ENCODE peak calls at places on chromosomes 12 and 14, in eight cellular contexts. L, G, J, Z, N, E, R and B are unnamed samples. For H3K9me3, the result is how much of the 10 kb centered on the place peaks cover.

GRCh38 chr12:66354291-66354690 is 52.0 kb downstream of the HELB start:
- DNase-seq in N (peak), Z (no peak), E (no peak), R (no peak), L (no peak), J (no peak), G (no peak), B (no peak)

GRCh38 chr12:96120359-96121100 is 73.6 kb upstream of the ELK3 start:
- DNase-seq in R (no peak), Z (no peak), G (no peak), J (no peak), E (no peak), N (no peak), L (no peak), B (no peak)

GRCh38 chr14:53663709-53664108 is 292.9 kb downstream of the BMP4 start:
- DNase-seq in E (peak), G (no peak), Z (no peak), R (no peak), L (no peak), N (peak), J (peak), B (no peak)

GRCh38 chr14:35335388-35336092 is 43.4 kb downstream of the PSMA6 start:
- DNase-seq in G (no peak), R (no peak), E (peak), N (no peak), L (no peak), Z (peak), J (no peak), B (no peak)

GRCh38 chr12:68821357-68822188 is 13.6 kb downstream of the MDM2 start:
- DNase-seq in Z (no peak), N (no peak), G (no peak), E (no peak), R (no peak), J (no peak), L (no peak), B (no peak)

GRCh38 chr12:98885778-98886177 is 240.7 kb downstream of the APAF1 start:
- DNase-seq in R (no peak), Z (no peak), L (no peak), J (no peak), E (no peak), N (no peak), G (no peak), B (no peak)

GRCh38 chr12:11592484-11592883 is 57.0 kb upstream of the ETV6 start:
- DNase-seq in J (no peak), R (no peak), E (no peak), L (no peak), Z (no peak), N (no peak), G (no peak), B (no peak)

GRCh38 chr12:2183556-2184541 is 131.1 kb downstream of the CACNA1C start:
- DNase-seq in E (no peak), Z (no peak), J (no peak), G (no peak), L (no peak), N (peak), R (no peak), B (no peak)

GRCh38 chr12:1878695-1879094 is 39.8 kb downstream of the CACNA2D4 start:
- DNase-seq in G (no peak), J (peak), N (no peak), Z (no peak), R (no peak), L (no peak), E (no peak), B (no peak)

GRCh38 chr12:127054531-127054930 is 1212.4 kb upstream of the TMEM132C start:
- DNase-seq in L (no peak), R (no peak), J (no peak), E (no peak), G (no peak), N (no peak), Z (no peak), B (no peak)

GRCh38 chr12:131102493-131102931 is 148.8 kb downstream of the ADGRD1 start:
- DNase-seq in G (no peak), N (no peak), Z (no peak), J (peak), E (no peak), R (no peak), L (no peak), B (no peak)

GRCh38 chr12:131101703-131102492 is 148.2 kb downstream of the ADGRD1 start:
- DNase-seq in E (no peak), L (no peak), G (no peak), Z (no peak), N (no peak), R (no peak), J (peak), B (no peak)

GRCh38 chr12:131102991-131103609 is 149.4 kb downstream of the ADGRD1 start:
- DNase-seq in G (no peak), J (peak), R (no peak), Z (no peak), L (no peak), E (no peak), N (no peak), B (no peak)

GRCh38 chr12:131100031-131100674 is 146.4 kb downstream of the ADGRD1 start:
- DNase-seq in L (no peak), E (no peak), N (no peak), Z (no peak), J (peak), G (no peak), R (no peak), B (no peak)

GRCh38 chr12:131101006-131101405 is 147.3 kb downstream of the ADGRD1 start:
- DNase-seq in J (peak), L (no peak), N (no peak), Z (no peak), R (no peak), G (no peak), E (no peak), B (no peak)
- H3K9me3 ChIP-seq in J (under half), L (under half), N (under half), Z (under half), R (under half), G (under half), E (under half), B (under half)

DNA sequence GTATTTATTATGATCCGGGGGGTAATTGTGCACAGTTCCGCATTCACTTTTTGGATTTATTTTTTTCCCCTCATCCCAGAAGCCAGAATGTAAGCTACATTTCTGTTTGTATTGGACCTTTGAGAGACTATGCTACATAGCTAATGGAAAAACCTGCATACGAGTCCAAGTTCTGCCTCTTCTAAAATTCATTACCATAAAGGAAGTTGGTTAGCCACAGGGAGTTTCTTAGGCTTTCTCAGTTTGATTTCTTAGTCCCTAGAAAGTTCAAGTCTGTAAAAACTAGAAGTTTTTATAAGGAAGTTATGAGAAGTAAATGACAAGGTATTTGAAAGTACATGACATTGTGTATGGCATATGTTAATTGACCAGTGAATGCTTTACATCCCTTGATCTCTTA is 138.7 kb downstream of the PDE3A start:
- DNase-seq in L (no peak), J (no peak), R (no peak), G (no peak), Z (no peak), E (no peak), N (no peak), B (no peak)
- H3K9me3 ChIP-seq in L (under half), J (under half), R (under half), G (under half), Z (under half), E (under half), N (under half), B (under half)

GRCh38 chr14:99505089-99505488 is 23.9 kb downstream of the CCNK start:
- DNase-seq in L (no peak), J (no peak), E (no peak), G (no peak), N (no peak), R (no peak), Z (no peak), B (no peak)
- H3K9me3 ChIP-seq in L (under half), J (under half), E (under half), G (under half), N (under half), R (under half), Z (under half), B (under half)

GRCh38 chr14:104123879-104124278 is 14.5 kb upstream of the KIF26A start:
- DNase-seq in J (no peak), E (no peak), R (no peak), Z (no peak), L (no peak), N (no peak), G (no peak), B (no peak)

GRCh38 chr14:104125011-104125410 is 13.4 kb upstream of the KIF26A start:
- DNase-seq in N (no peak), L (no peak), G (no peak), E (no peak), Z (no peak), J (no peak), R (no peak), B (no peak)

GRCh38 chr14:104128981-104129380 is 9.4 kb upstream of the KIF26A start:
- DNase-seq in Z (no peak), L (no peak), E (no peak), N (no peak), G (no peak), R (no peak), J (no peak), B (no peak)

GRCh38 chr14:104129556-104129955 is 8.8 kb upstream of the KIF26A start:
- DNase-seq in L (no peak), Z (no peak), E (no peak), N (no peak), R (peak), G (no peak), J (no peak), B (no peak)

DNA sequence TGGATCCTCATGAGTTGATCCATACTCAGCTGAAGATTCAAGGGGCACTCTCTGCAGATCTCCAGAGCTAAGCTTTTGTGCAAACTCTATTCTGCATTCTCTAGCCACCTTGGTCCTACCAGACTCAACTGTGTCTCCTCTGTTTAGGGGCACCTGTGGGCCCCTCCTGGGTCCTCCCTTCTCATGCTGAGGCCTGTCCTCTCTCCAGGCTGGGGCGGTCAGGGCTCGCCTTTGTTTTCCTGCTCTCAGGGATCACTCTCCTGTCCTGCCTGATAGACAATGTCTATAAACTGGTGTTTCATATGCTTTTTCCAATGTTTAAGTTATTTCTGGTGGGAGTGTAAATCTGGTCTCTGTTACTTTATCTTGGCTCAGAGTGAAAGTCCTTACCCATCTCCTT is 11.6 kb upstream of the KIF26A start:
- DNase-seq in N (no peak), G (no peak), R (peak), L (no peak), E (no peak), Z (no peak), J (no peak), B (no peak)
- H3K9me3 ChIP-seq in N (under half), G (under half), R (under half), L (under half), E (under half), Z (under half), J (under half), B (under half)